ENCODE peak calls at places on chromosomes 2 and 18, in six cellular contexts. One of them, this sample, is unnamed.

GRCh38 chr18:69161383-69162028 is 239.2 kb upstream of the DOK6 start:
- DNase-seq in stimulated activated CD8-positive, alpha-beta memory T cell treated with anti-CD3 and anti-CD28 coated beads, Interleukin-15, amount 100 ng/mL, for 48 hours: no peak
- DNase-seq in Ammon's horn: no peak
- DNase-seq in NT2/D1: no peak
- DNase-seq in B cell: no peak
- DNase-seq in NCI-H1436 treated with DMSO at 0.1 percent for 48 hours: no peak
- DNase-seq in this sample: peak

GRCh38 chr2:88451647-88452150 is 794 bp downstream of the FOXI3 start:
- DNase-seq in stimulated activated CD8-positive, alpha-beta memory T cell treated with anti-CD3 and anti-CD28 coated beads, Interleukin-15, amount 100 ng/mL, for 48 hours: no peak
- DNase-seq in Ammon's horn: no peak
- DNase-seq in NT2/D1: no peak
- DNase-seq in B cell: peak
- DNase-seq in NCI-H1436 treated with DMSO at 0.1 percent for 48 hours: no peak
- DNase-seq in this sample: no peak

GRCh38 chr2:105744091-105744908 is 412 bp upstream of the NCK2 start:
- DNase-seq in stimulated activated CD8-positive, alpha-beta memory T cell treated with anti-CD3 and anti-CD28 coated beads, Interleukin-15, amount 100 ng/mL, for 48 hours: peak
- DNase-seq in Ammon's horn: peak
- DNase-seq in NT2/D1: no peak
- DNase-seq in B cell: peak
- DNase-seq in NCI-H1436 treated with DMSO at 0.1 percent for 48 hours: no peak
- DNase-seq in this sample: no peak

GRCh38 chr2:37784759-37785149 is 113.3 kb upstream of the CDC42EP3 start:
- DNase-seq in stimulated activated CD8-positive, alpha-beta memory T cell treated with anti-CD3 and anti-CD28 coated beads, Interleukin-15, amount 100 ng/mL, for 48 hours: no peak
- DNase-seq in Ammon's horn: no peak
- DNase-seq in NT2/D1: no peak
- DNase-seq in B cell: no peak
- DNase-seq in NCI-H1436 treated with DMSO at 0.1 percent for 48 hours: no peak
- DNase-seq in this sample: no peak

GRCh38 chr18:31451625-31452024 is 4.1 kb downstream of the DSG3 start:
- DNase-seq in stimulated activated CD8-positive, alpha-beta memory T cell treated with anti-CD3 and anti-CD28 coated beads, Interleukin-15, amount 100 ng/mL, for 48 hours: no peak
- DNase-seq in Ammon's horn: no peak
- DNase-seq in NT2/D1: no peak
- DNase-seq in B cell: no peak
- DNase-seq in NCI-H1436 treated with DMSO at 0.1 percent for 48 hours: no peak
- DNase-seq in this sample: no peak

GRCh38 chr2:230205034-230205433 is 14.8 kb downstream of the SP110 start:
- DNase-seq in stimulated activated CD8-positive, alpha-beta memory T cell treated with anti-CD3 and anti-CD28 coated beads, Interleukin-15, amount 100 ng/mL, for 48 hours: no peak
- DNase-seq in Ammon's horn: no peak
- DNase-seq in NT2/D1: no peak
- DNase-seq in B cell: peak
- DNase-seq in NCI-H1436 treated with DMSO at 0.1 percent for 48 hours: no peak
- DNase-seq in this sample: no peak

GRCh38 chr18:59783138-59783537 is 85.9 kb upstream of the CCBE1 start:
- DNase-seq in stimulated activated CD8-positive, alpha-beta memory T cell treated with anti-CD3 and anti-CD28 coated beads, Interleukin-15, amount 100 ng/mL, for 48 hours: no peak
- DNase-seq in Ammon's horn: peak
- DNase-seq in NT2/D1: peak
- DNase-seq in B cell: no peak
- DNase-seq in NCI-H1436 treated with DMSO at 0.1 percent for 48 hours: peak
- DNase-seq in this sample: no peak

GRCh38 chr18:3666526-3667254 is 216.7 kb downstream of the TGIF1 start:
- DNase-seq in stimulated activated CD8-positive, alpha-beta memory T cell treated with anti-CD3 and anti-CD28 coated beads, Interleukin-15, amount 100 ng/mL, for 48 hours: no peak
- DNase-seq in Ammon's horn: no peak
- DNase-seq in NT2/D1: no peak
- DNase-seq in B cell: no peak
- DNase-seq in NCI-H1436 treated with DMSO at 0.1 percent for 48 hours: no peak
- DNase-seq in this sample: no peak

GRCh38 chr2:46997329-46997728 is 81.7 kb upstream of the MCFD2 start:
- DNase-seq in stimulated activated CD8-positive, alpha-beta memory T cell treated with anti-CD3 and anti-CD28 coated beads, Interleukin-15, amount 100 ng/mL, for 48 hours: no peak
- DNase-seq in Ammon's horn: no peak
- DNase-seq in NT2/D1: no peak
- DNase-seq in B cell: no peak
- DNase-seq in NCI-H1436 treated with DMSO at 0.1 percent for 48 hours: no peak
- DNase-seq in this sample: no peak

GRCh38 chr18:59085797-59086196 is 53.9 kb upstream of the SEC11C start:
- DNase-seq in stimulated activated CD8-positive, alpha-beta memory T cell treated with anti-CD3 and anti-CD28 coated beads, Interleukin-15, amount 100 ng/mL, for 48 hours: no peak
- DNase-seq in Ammon's horn: no peak
- DNase-seq in NT2/D1: no peak
- DNase-seq in B cell: no peak
- DNase-seq in NCI-H1436 treated with DMSO at 0.1 percent for 48 hours: no peak
- DNase-seq in this sample: no peak

GRCh38 chr2:35585972-35586371 is 769.6 kb upstream of the CRIM1 start:
- DNase-seq in stimulated activated CD8-positive, alpha-beta memory T cell treated with anti-CD3 and anti-CD28 coated beads, Interleukin-15, amount 100 ng/mL, for 48 hours: no peak
- DNase-seq in Ammon's horn: no peak
- DNase-seq in NT2/D1: peak
- DNase-seq in B cell: no peak
- DNase-seq in NCI-H1436 treated with DMSO at 0.1 percent for 48 hours: no peak
- DNase-seq in this sample: no peak

GRCh38 chr2:156562136-156562535 is 126.0 kb downstream of the GPD2 start:
- DNase-seq in stimulated activated CD8-positive, alpha-beta memory T cell treated with anti-CD3 and anti-CD28 coated beads, Interleukin-15, amount 100 ng/mL, for 48 hours: no peak
- DNase-seq in Ammon's horn: no peak
- DNase-seq in NT2/D1: no peak
- DNase-seq in B cell: no peak
- DNase-seq in NCI-H1436 treated with DMSO at 0.1 percent for 48 hours: peak
- DNase-seq in this sample: no peak

GRCh38 chr2:205220559-205220958 is 461.7 kb upstream of the NRP2 start:
- DNase-seq in stimulated activated CD8-positive, alpha-beta memory T cell treated with anti-CD3 and anti-CD28 coated beads, Interleukin-15, amount 100 ng/mL, for 48 hours: no peak
- DNase-seq in Ammon's horn: no peak
- DNase-seq in NT2/D1: no peak
- DNase-seq in B cell: no peak
- DNase-seq in NCI-H1436 treated with DMSO at 0.1 percent for 48 hours: no peak
- DNase-seq in this sample: no peak

GRCh38 chr2:215876937-215877238 is 136.5 kb downstream of the MREG start:
- DNase-seq in stimulated activated CD8-positive, alpha-beta memory T cell treated with anti-CD3 and anti-CD28 coated beads, Interleukin-15, amount 100 ng/mL, for 48 hours: no peak
- DNase-seq in Ammon's horn: no peak
- DNase-seq in NT2/D1: no peak
- DNase-seq in B cell: no peak
- DNase-seq in NCI-H1436 treated with DMSO at 0.1 percent for 48 hours: no peak
- DNase-seq in this sample: no peak

GRCh38 chr18:58727776-58728500 is 56.7 kb downstream of the MALT1 start:
- DNase-seq in stimulated activated CD8-positive, alpha-beta memory T cell treated with anti-CD3 and anti-CD28 coated beads, Interleukin-15, amount 100 ng/mL, for 48 hours: no peak
- DNase-seq in Ammon's horn: peak
- DNase-seq in NT2/D1: no peak
- DNase-seq in B cell: no peak
- DNase-seq in NCI-H1436 treated with DMSO at 0.1 percent for 48 hours: no peak
- DNase-seq in this sample: no peak

GRCh38 chr2:74548919-74549684 is 4.6 kb downstream of the LOXL3 start:
- DNase-seq in stimulated activated CD8-positive, alpha-beta memory T cell treated with anti-CD3 and anti-CD28 coated beads, Interleukin-15, amount 100 ng/mL, for 48 hours: no peak
- DNase-seq in Ammon's horn: no peak
- DNase-seq in NT2/D1: no peak
- DNase-seq in B cell: no peak
- DNase-seq in NCI-H1436 treated with DMSO at 0.1 percent for 48 hours: no peak
- DNase-seq in this sample: no peak

GRCh38 chr2:233676046-233676445 is 4.3 kb downstream of the UGT1A9 start:
- DNase-seq in stimulated activated CD8-positive, alpha-beta memory T cell treated with anti-CD3 and anti-CD28 coated beads, Interleukin-15, amount 100 ng/mL, for 48 hours: no peak
- DNase-seq in Ammon's horn: no peak
- DNase-seq in NT2/D1: no peak
- DNase-seq in B cell: no peak
- DNase-seq in NCI-H1436 treated with DMSO at 0.1 percent for 48 hours: no peak
- DNase-seq in this sample: no peak

GRCh38 chr2:118641711-118642110 is 205.7 kb downstream of the EN1 start:
- DNase-seq in stimulated activated CD8-positive, alpha-beta memory T cell treated with anti-CD3 and anti-CD28 coated beads, Interleukin-15, amount 100 ng/mL, for 48 hours: no peak
- DNase-seq in Ammon's horn: no peak
- DNase-seq in NT2/D1: no peak
- DNase-seq in B cell: no peak
- DNase-seq in NCI-H1436 treated with DMSO at 0.1 percent for 48 hours: no peak
- DNase-seq in this sample: no peak

This sample was measured in putamen.